ENCODE peak calls at places on chromosomes 3 and 15, in ten cellular contexts. V is stimulated activated CD4-positive, alpha-beta T cell treated with anti-CD3 and anti-CD28 coated beads, Interleukin-4, amount 100 ng/mL, for 48 hours; O is activated T-helper 9 cell treated with anti-CD3 and anti-CD28 coated beads, Interleukin-2, amount 50 U/mL, for 16 hours; N is foreskin fibroblast; W is mesenchymal stem cell; R is right atrium auricular region; A is mucosa of descending colon; G is epithelial cell of esophagus; J is SK-N-MC; M is effector memory CD4-positive, alpha-beta T cell. D is an unnamed sample.

GRCh38 chr15:90402230-90402629 is 14.2 kb downstream of the IQGAP1 start:
- DNase-seq in M (no peak), A (peak), J (no peak), N (peak), R (peak), G (peak), W (peak), O (no peak), V (no peak), D (no peak)

GRCh38 chr15:66935121-66935520 is 130.3 kb upstream of the SMAD3 start:
- DNase-seq in R (no peak), M (no peak), N (no peak), V (no peak), G (no peak), A (no peak), O (no peak), J (no peak), W (no peak), D (no peak)

GRCh38 chr3:5197470-5198312 is 10.2 kb downstream of the EDEM1 start:
- DNase-seq in N (no peak), V (no peak), M (peak), O (no peak), W (peak), G (peak), R (no peak), J (no peak), A (no peak), D (no peak)

GRCh38 chr3:41265011-41265545 is 65.8 kb downstream of the CTNNB1 start:
- DNase-seq in W (peak), R (no peak), N (no peak), A (no peak), G (peak), O (no peak), J (no peak), V (no peak), M (no peak), D (no peak)

GRCh38 chr15:59299919-59300617 is 72.6 kb downstream of the MYO1E start:
- DNase-seq in N (peak), O (peak), V (peak), A (peak), R (peak), W (peak), M (peak), J (no peak), G (peak), D (peak)

GRCh38 chr3:149969110-149969944 is 1.4 kb downstream of the PFN2 start:
- DNase-seq in G (peak), N (peak), J (peak), W (peak), R (peak), M (no peak), A (peak), V (no peak), O (no peak), D (no peak)

GRCh38 chr3:194689493-194689901 is 3.8 kb downstream of the FAM43A start:
- DNase-seq in W (peak), O (no peak), N (peak), V (no peak), J (peak), A (no peak), M (no peak), G (no peak), R (no peak), D (no peak)

GRCh38 chr15:86558678-86559077 is 479.0 kb downstream of the AGBL1 start:
- DNase-seq in G (no peak), A (no peak), V (no peak), J (no peak), N (no peak), W (no peak), R (no peak), M (no peak), O (no peak), D (no peak)

GRCh38 chr3:100753846-100754245 is 44.6 kb downstream of the TFG start:
- DNase-seq in O (no peak), N (no peak), A (no peak), R (no peak), V (no peak), M (no peak), J (no peak), W (no peak), G (no peak), D (no peak)

GRCh38 chr3:16103472-16103871 is 71.0 kb upstream of the GALNT15 start:
- DNase-seq in R (no peak), M (no peak), N (peak), O (no peak), J (no peak), V (no peak), A (no peak), W (peak), G (no peak), D (no peak)

GRCh38 chr3:138938877-138939562 is 7.9 kb downstream of the FOXL2 start:
- DNase-seq in M (no peak), R (no peak), V (no peak), J (no peak), O (no peak), G (no peak), N (no peak), W (no peak), A (no peak), D (no peak)

GRCh38 chr15:41656188-41656587 is 4.0 kb upstream of the MGA start:
- DNase-seq in R (no peak), G (no peak), V (no peak), A (no peak), N (peak), M (no peak), W (peak), J (no peak), O (no peak), D (no peak)

GRCh38 chr3:15557511-15557946 is 36.0 kb upstream of the COLQ start:
- DNase-seq in M (peak), A (peak), J (peak), G (peak), W (peak), O (peak), N (peak), R (peak), V (peak), D (peak)

GRCh38 chr15:99556010-99556409 is 9.8 kb upstream of the MEF2A start:
- DNase-seq in V (no peak), N (no peak), W (no peak), M (no peak), J (no peak), A (no peak), O (no peak), G (no peak), R (no peak), D (peak)

GRCh38 chr3:195197764-195198423 is 73.1 kb downstream of the XXYLT1 start:
- DNase-seq in J (no peak), W (peak), G (peak), M (no peak), R (peak), A (no peak), V (no peak), N (peak), O (no peak), D (no peak)

GRCh38 chr3:57966823-57967222 is 41.4 kb upstream of the FLNB start:
- DNase-seq in V (no peak), J (no peak), W (no peak), N (peak), R (no peak), A (no peak), G (no peak), M (no peak), O (no peak), D (no peak)

GRCh38 chr3:142951814-142952213 is 11.7 kb downstream of the PAQR9 start:
- DNase-seq in O (no peak), V (no peak), G (no peak), W (no peak), M (no peak), J (no peak), N (no peak), A (no peak), R (no peak), D (no peak)

D was measured in B cell.